ENCODE peak calls at places on chromosomes 13 and 19, in five cellular contexts. One of them, this sample, is unnamed.

GRCh38 chr19:17560205-17560595 is 4.8 kb downstream of the COLGALT1 start:
- DNase-seq in HCT116: no peak
- DNase-seq in H1: no peak
- DNase-seq in HepG2: no peak
- DNase-seq in GM12878: no peak
- DNase-seq in this sample: no peak

GRCh38 chr19:38173324-38174041 is 50.5 kb downstream of the DPF1 start:
- DNase-seq in HCT116: no peak
- DNase-seq in H1: no peak
- DNase-seq in HepG2: no peak
- DNase-seq in GM12878: no peak
- DNase-seq in this sample: no peak

GRCh38 chr19:45424191-45425058 is 708 bp upstream of the ERCC1 start:
- DNase-seq in HCT116: peak
- DNase-seq in H1: no peak
- DNase-seq in HepG2: peak
- DNase-seq in GM12878: no peak
- DNase-seq in this sample: peak

GRCh38 chr19:3248728-3249315 is 24.4 kb downstream of the CELF5 start:
- DNase-seq in HCT116: no peak
- DNase-seq in H1: no peak
- DNase-seq in HepG2: no peak
- DNase-seq in GM12878: no peak
- DNase-seq in this sample: no peak

GRCh38 chr19:56217039-56217949 is 15.2 kb downstream of the ZSCAN5C start:
- DNase-seq in HCT116: no peak
- DNase-seq in H1: peak
- DNase-seq in HepG2: no peak
- DNase-seq in GM12878: no peak
- DNase-seq in this sample: no peak

GRCh38 chr13:40980466-40980865 is 38.6 kb downstream of the ELF1 start:
- DNase-seq in HCT116: no peak
- DNase-seq in H1: no peak
- DNase-seq in HepG2: no peak
- DNase-seq in GM12878: no peak
- DNase-seq in this sample: no peak

GRCh38 chr19:10228393-10228792 is 2.7 kb downstream of the S1PR2 start:
- DNase-seq in HCT116: no peak
- DNase-seq in H1: no peak
- DNase-seq in HepG2: no peak
- DNase-seq in GM12878: no peak
- DNase-seq in this sample: no peak

GRCh38 chr13:70905035-70905434 is 796.8 kb upstream of the KLHL1 start:
- DNase-seq in HCT116: no peak
- DNase-seq in H1: no peak
- DNase-seq in HepG2: no peak
- DNase-seq in GM12878: no peak
- DNase-seq in this sample: no peak

GRCh38 chr19:811007-811434 is 10.7 kb downstream of the PLPPR3 start:
- DNase-seq in HCT116: no peak
- DNase-seq in H1: no peak
- DNase-seq in HepG2: no peak
- DNase-seq in GM12878: no peak
- DNase-seq in this sample: no peak

GRCh38 chr13:35700661-35701060 is 224.2 kb upstream of the MAB21L1 start:
- DNase-seq in HCT116: no peak
- DNase-seq in H1: no peak
- DNase-seq in HepG2: no peak
- DNase-seq in GM12878: no peak
- DNase-seq in this sample: no peak

GRCh38 chr19:53910170-53910518 is 1.1 kb downstream of the CACNG7 start:
- DNase-seq in HCT116: no peak
- DNase-seq in H1: no peak
- DNase-seq in HepG2: no peak
- DNase-seq in GM12878: no peak
- DNase-seq in this sample: no peak

GRCh38 chr19:7386308-7386707 is 37.6 kb downstream of the ARHGEF18 start:
- DNase-seq in HCT116: no peak
- DNase-seq in H1: no peak
- DNase-seq in HepG2: no peak
- DNase-seq in GM12878: no peak
- DNase-seq in this sample: peak

GRCh38 chr19:18904334-18905057 is 8.5 kb upstream of the CERS1 start:
- DNase-seq in HCT116: no peak
- DNase-seq in H1: no peak
- DNase-seq in HepG2: no peak
- DNase-seq in GM12878: no peak
- DNase-seq in this sample: no peak

GRCh38 chr19:12365372-12366162 is at the start of gene ZNF442:
- DNase-seq in HCT116: no peak
- DNase-seq in H1: peak
- DNase-seq in HepG2: peak
- DNase-seq in GM12878: peak
- DNase-seq in this sample: peak

GRCh38 chr13:110017379-110017778 is 231.0 kb upstream of the IRS2 start:
- DNase-seq in HCT116: peak
- DNase-seq in H1: peak
- DNase-seq in HepG2: no peak
- DNase-seq in GM12878: no peak
- DNase-seq in this sample: no peak

GRCh38 chr13:75305057-75305456 is 176.9 kb downstream of the TBC1D4 start:
- DNase-seq in HCT116: no peak
- DNase-seq in H1: no peak
- DNase-seq in HepG2: no peak
- DNase-seq in GM12878: no peak
- DNase-seq in this sample: no peak

GRCh38 chr13:25420161-25420560 is 48.4 kb downstream of the ATP8A2 start:
- DNase-seq in HCT116: no peak
- DNase-seq in H1: no peak
- DNase-seq in HepG2: no peak
- DNase-seq in GM12878: no peak
- DNase-seq in this sample: no peak

DNA sequence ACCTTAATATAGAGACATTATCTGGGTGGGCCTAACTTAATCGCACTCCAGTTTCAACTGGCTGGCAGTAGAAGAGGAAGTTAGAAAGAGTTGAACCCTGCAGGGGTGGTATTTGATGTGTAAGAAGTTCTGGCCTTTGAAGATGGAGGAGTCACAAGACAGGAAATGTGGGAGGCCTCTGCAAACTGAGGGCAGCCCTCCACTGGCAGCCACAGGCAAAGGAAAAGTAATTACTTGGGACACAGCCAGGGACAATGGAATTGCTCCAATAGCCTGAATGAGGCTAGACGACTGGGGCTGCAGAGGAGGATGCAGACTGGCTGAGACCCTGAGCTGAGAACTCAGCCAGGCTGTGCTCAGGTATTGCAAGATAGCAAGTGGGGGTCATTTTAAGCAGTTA is 703.3 kb upstream of the ARGLU1 start:
- DNase-seq in HCT116: no peak
- DNase-seq in H1: peak
- DNase-seq in HepG2: no peak
- DNase-seq in GM12878: no peak
- DNase-seq in this sample: no peak
- TF ChIP-seq SRF in HCT116: no peak
- TF ChIP-seq SRF in H1: no peak
- TF ChIP-seq SRF in HepG2: no peak
- TF ChIP-seq SRF in GM12878: no peak
- TF ChIP-seq SRF in this sample: no peak

DNA sequence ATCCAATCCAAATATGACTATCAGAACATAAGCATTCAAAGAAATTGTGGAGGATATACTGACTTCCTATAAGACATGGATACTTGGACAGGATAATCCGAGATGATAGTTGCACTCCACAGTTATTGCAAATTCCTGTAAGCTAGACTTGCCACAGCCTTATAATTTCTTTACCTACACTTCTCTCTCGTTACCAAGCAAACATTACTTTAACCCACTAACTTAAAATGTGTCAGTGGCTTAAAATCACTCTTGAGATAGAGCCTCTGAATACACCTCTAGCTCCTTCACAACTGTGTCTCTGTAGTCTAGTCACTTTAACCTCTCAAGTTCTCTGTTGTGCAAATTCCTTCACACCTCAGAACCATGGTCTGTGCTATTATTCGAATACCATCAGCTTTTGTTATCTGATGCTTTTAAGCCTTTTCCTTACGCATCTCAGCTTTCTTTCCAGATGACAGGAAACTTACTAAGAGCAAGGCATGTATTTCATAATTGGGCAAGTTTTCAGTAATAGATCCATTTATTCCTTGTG is 474.9 kb upstream of the MIR17HG start:
- DNase-seq in HCT116: no peak
- DNase-seq in H1: no peak
- DNase-seq in HepG2: no peak
- DNase-seq in GM12878: no peak
- DNase-seq in this sample: no peak
- TF ChIP-seq POLR2AphosphoS5 in HCT116: no peak
- TF ChIP-seq POLR2AphosphoS5 in H1: no peak
- TF ChIP-seq POLR2AphosphoS5 in HepG2: no peak
- TF ChIP-seq POLR2AphosphoS5 in GM12878: no peak
- TF ChIP-seq POLR2AphosphoS5 in this sample: no peak

DNA sequence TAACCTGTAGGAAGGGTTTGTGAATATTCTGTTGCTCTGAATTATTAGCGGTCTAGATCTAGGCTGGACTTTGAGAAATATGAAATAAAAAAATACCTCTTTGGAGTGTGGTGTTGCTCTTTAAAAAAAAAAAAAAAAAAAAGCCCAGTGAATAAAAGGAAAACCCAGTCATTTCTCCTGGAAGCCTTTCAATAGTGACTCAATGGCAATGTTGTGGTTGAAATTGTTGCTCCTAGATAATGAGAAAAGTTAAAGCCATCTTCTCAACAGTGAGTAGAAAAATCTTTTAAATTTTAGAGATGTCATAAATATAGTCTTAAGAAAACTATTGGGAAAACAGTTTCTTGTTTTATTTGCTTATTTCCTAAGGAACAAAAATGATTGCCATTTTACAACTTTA is 135.3 kb downstream of the RFC3 start:
- DNase-seq in HCT116: no peak
- DNase-seq in H1: no peak
- DNase-seq in HepG2: no peak
- DNase-seq in GM12878: no peak
- DNase-seq in this sample: no peak
- TF ChIP-seq SRF in HCT116: no peak
- TF ChIP-seq SRF in H1: no peak
- TF ChIP-seq SRF in HepG2: no peak
- TF ChIP-seq SRF in GM12878: no peak
- TF ChIP-seq SRF in this sample: no peak

GRCh38 chr19:4361152-4362037 is 18.0 kb downstream of the MPND start:
- DNase-seq in HCT116: no peak
- DNase-seq in H1: no peak
- DNase-seq in HepG2: no peak
- DNase-seq in GM12878: no peak
- DNase-seq in this sample: peak
- TF ChIP-seq POLR2AphosphoS5 in HCT116: no peak
- TF ChIP-seq POLR2AphosphoS5 in H1: peak
- TF ChIP-seq POLR2AphosphoS5 in HepG2: no peak
- TF ChIP-seq POLR2AphosphoS5 in GM12878: no peak
- TF ChIP-seq POLR2AphosphoS5 in this sample: no peak

GRCh38 chr13:72259528-72259927 is 392.5 kb upstream of the DACH1 start:
- DNase-seq in HCT116: no peak
- DNase-seq in H1: no peak
- DNase-seq in HepG2: no peak
- DNase-seq in GM12878: no peak
- DNase-seq in this sample: no peak
- TF ChIP-seq SRF in HCT116: no peak
- TF ChIP-seq SRF in H1: no peak
- TF ChIP-seq SRF in HepG2: no peak
- TF ChIP-seq SRF in GM12878: no peak
- TF ChIP-seq SRF in this sample: no peak